ENCODE peak calls at places on chromosomes 11 and 22, in six cellular contexts. One of them, this sample, is unnamed.

GRCh38 chr11:124415356-124415923 is 9.2 kb downstream of the OR8B4 start:
- DNase-seq in nephron progenitor cell: no peak
- DNase-seq in GM23338: peak
- DNase-seq in A549: peak
- DNase-seq in mucosa of descending colon: no peak
- DNase-seq in HFFc6: peak
- DNase-seq in this sample: no peak

GRCh38 chr11:17496406-17496805 is 19.8 kb upstream of the ABCC8 start:
- DNase-seq in nephron progenitor cell: no peak
- DNase-seq in GM23338: no peak
- DNase-seq in A549: no peak
- DNase-seq in mucosa of descending colon: no peak
- DNase-seq in HFFc6: no peak
- DNase-seq in this sample: no peak

GRCh38 chr11:100780470-100780869 is 93.4 kb downstream of the ARHGAP42 start:
- DNase-seq in nephron progenitor cell: no peak
- DNase-seq in GM23338: no peak
- DNase-seq in A549: no peak
- DNase-seq in mucosa of descending colon: no peak
- DNase-seq in HFFc6: no peak
- DNase-seq in this sample: no peak

GRCh38 chr22:41334951-41335635 is 33.8 kb downstream of the ZC3H7B start:
- DNase-seq in nephron progenitor cell: no peak
- DNase-seq in GM23338: no peak
- DNase-seq in A549: no peak
- DNase-seq in mucosa of descending colon: no peak
- DNase-seq in HFFc6: no peak
- DNase-seq in this sample: no peak

GRCh38 chr11:78354741-78355705 is 62.6 kb downstream of the GAB2 start:
- DNase-seq in nephron progenitor cell: no peak
- DNase-seq in GM23338: peak
- DNase-seq in A549: no peak
- DNase-seq in mucosa of descending colon: no peak
- DNase-seq in HFFc6: no peak
- DNase-seq in this sample: peak

GRCh38 chr22:24185001-24185500 is 3.8 kb downstream of the SUSD2 start:
- DNase-seq in nephron progenitor cell: no peak
- DNase-seq in GM23338: no peak
- DNase-seq in A549: no peak
- DNase-seq in mucosa of descending colon: peak
- DNase-seq in HFFc6: no peak
- DNase-seq in this sample: no peak

GRCh38 chr11:6307879-6308278 is 12.4 kb downstream of the CAVIN3 start:
- DNase-seq in nephron progenitor cell: no peak
- DNase-seq in GM23338: peak
- DNase-seq in A549: no peak
- DNase-seq in mucosa of descending colon: no peak
- DNase-seq in HFFc6: no peak
- DNase-seq in this sample: no peak

GRCh38 chr11:71204294-71204693 is 48.1 kb downstream of the SHANK2 start:
- DNase-seq in nephron progenitor cell: no peak
- DNase-seq in GM23338: no peak
- DNase-seq in A549: no peak
- DNase-seq in mucosa of descending colon: no peak
- DNase-seq in HFFc6: no peak
- DNase-seq in this sample: no peak

GRCh38 chr11:102367364-102367763 is 20.4 kb downstream of the BIRC2 start:
- DNase-seq in nephron progenitor cell: no peak
- DNase-seq in GM23338: no peak
- DNase-seq in A549: peak
- DNase-seq in mucosa of descending colon: no peak
- DNase-seq in HFFc6: no peak
- DNase-seq in this sample: no peak

GRCh38 chr11:30735946-30736345 is 149.8 kb upstream of the MPPED2 start:
- DNase-seq in nephron progenitor cell: no peak
- DNase-seq in GM23338: peak
- DNase-seq in A549: no peak
- DNase-seq in mucosa of descending colon: no peak
- DNase-seq in HFFc6: no peak
- DNase-seq in this sample: no peak

GRCh38 chr11:20754957-20755356 is 85.6 kb downstream of the NELL1 start:
- DNase-seq in nephron progenitor cell: no peak
- DNase-seq in GM23338: peak
- DNase-seq in A549: peak
- DNase-seq in mucosa of descending colon: no peak
- DNase-seq in HFFc6: no peak
- DNase-seq in this sample: no peak

GRCh38 chr22:48901324-48901723 is 926.3 kb downstream of the BRD1 start:
- DNase-seq in nephron progenitor cell: no peak
- DNase-seq in GM23338: no peak
- DNase-seq in A549: no peak
- DNase-seq in mucosa of descending colon: no peak
- DNase-seq in HFFc6: no peak
- DNase-seq in this sample: no peak

GRCh38 chr11:72430743-72431570 is 3.4 kb downstream of the CLPB start:
- DNase-seq in nephron progenitor cell: peak
- DNase-seq in GM23338: peak
- DNase-seq in A549: peak
- DNase-seq in mucosa of descending colon: no peak
- DNase-seq in HFFc6: peak
- DNase-seq in this sample: peak

GRCh38 chr22:30720263-30720837 is 25.7 kb downstream of the OSBP2 start:
- DNase-seq in nephron progenitor cell: no peak
- DNase-seq in GM23338: no peak
- DNase-seq in A549: no peak
- DNase-seq in mucosa of descending colon: no peak
- DNase-seq in HFFc6: no peak
- DNase-seq in this sample: no peak

GRCh38 chr11:95506777-95507176 is 275.8 kb upstream of the SESN3 start:
- DNase-seq in nephron progenitor cell: no peak
- DNase-seq in GM23338: no peak
- DNase-seq in A549: no peak
- DNase-seq in mucosa of descending colon: no peak
- DNase-seq in HFFc6: no peak
- DNase-seq in this sample: no peak

GRCh38 chr11:60130496-60130895 is 42.0 kb downstream of the MS4A2 start:
- DNase-seq in nephron progenitor cell: peak
- DNase-seq in GM23338: peak
- DNase-seq in A549: peak
- DNase-seq in mucosa of descending colon: no peak
- DNase-seq in HFFc6: peak
- DNase-seq in this sample: no peak

GRCh38 chr11:16778876-16779275 is 40.4 kb downstream of the C11orf58 start:
- DNase-seq in nephron progenitor cell: no peak
- DNase-seq in GM23338: no peak
- DNase-seq in A549: no peak
- DNase-seq in mucosa of descending colon: no peak
- DNase-seq in HFFc6: no peak
- DNase-seq in this sample: no peak

GRCh38 chr11:16356057-16356750 is at the start of gene SOX6:
- DNase-seq in nephron progenitor cell: no peak
- DNase-seq in GM23338: peak
- DNase-seq in A549: no peak
- DNase-seq in mucosa of descending colon: no peak
- DNase-seq in HFFc6: peak
- DNase-seq in this sample: no peak

GRCh38 chr11:124834526-124835190 is 30.6 kb upstream of the ROBO3 start:
- DNase-seq in nephron progenitor cell: no peak
- DNase-seq in GM23338: no peak
- DNase-seq in A549: no peak
- DNase-seq in mucosa of descending colon: no peak
- DNase-seq in HFFc6: no peak
- DNase-seq in this sample: no peak

GRCh38 chr22:47281126-47282106 is 519.0 kb downstream of the TBC1D22A start:
- DNase-seq in nephron progenitor cell: no peak
- DNase-seq in GM23338: no peak
- DNase-seq in A549: no peak
- DNase-seq in mucosa of descending colon: peak
- DNase-seq in HFFc6: peak
- DNase-seq in this sample: no peak

GRCh38 chr11:126547161-126547560 is 191.7 kb downstream of the ST3GAL4 start:
- DNase-seq in nephron progenitor cell: no peak
- DNase-seq in GM23338: no peak
- DNase-seq in A549: no peak
- DNase-seq in mucosa of descending colon: no peak
- DNase-seq in HFFc6: peak
- DNase-seq in this sample: no peak

GRCh38 chr11:20097319-20098221 is 62.7 kb downstream of the DBX1 start:
- DNase-seq in nephron progenitor cell: no peak
- DNase-seq in GM23338: no peak
- DNase-seq in A549: no peak
- DNase-seq in mucosa of descending colon: no peak
- DNase-seq in HFFc6: peak
- DNase-seq in this sample: no peak

GRCh38 chr11:12192796-12193514 is 82.6 kb downstream of the MICAL2 start:
- DNase-seq in nephron progenitor cell: no peak
- DNase-seq in GM23338: no peak
- DNase-seq in A549: no peak
- DNase-seq in mucosa of descending colon: no peak
- DNase-seq in HFFc6: no peak
- DNase-seq in this sample: no peak

GRCh38 chr11:82270870-82271269 is 462.8 kb downstream of the FAM181B start:
- DNase-seq in nephron progenitor cell: no peak
- DNase-seq in GM23338: peak
- DNase-seq in A549: no peak
- DNase-seq in mucosa of descending colon: no peak
- DNase-seq in HFFc6: no peak
- DNase-seq in this sample: no peak

GRCh38 chr11:126475627-126475991 is 120.1 kb downstream of the ST3GAL4 start:
- DNase-seq in nephron progenitor cell: no peak
- DNase-seq in GM23338: no peak
- DNase-seq in A549: no peak
- DNase-seq in mucosa of descending colon: no peak
- DNase-seq in HFFc6: no peak
- DNase-seq in this sample: no peak

GRCh38 chr11:45485070-45485716 is 180.2 kb downstream of the CHST1 start:
- DNase-seq in nephron progenitor cell: no peak
- DNase-seq in GM23338: peak
- DNase-seq in A549: no peak
- DNase-seq in mucosa of descending colon: no peak
- DNase-seq in HFFc6: no peak
- DNase-seq in this sample: no peak

GRCh38 chr11:101336155-101336554 is 206.5 kb upstream of the PGR start:
- DNase-seq in nephron progenitor cell: no peak
- DNase-seq in GM23338: no peak
- DNase-seq in A549: no peak
- DNase-seq in mucosa of descending colon: no peak
- DNase-seq in HFFc6: no peak
- DNase-seq in this sample: no peak

GRCh38 chr22:49241174-49241851 is 586.4 kb downstream of the BRD1 start:
- DNase-seq in nephron progenitor cell: no peak
- DNase-seq in GM23338: no peak
- DNase-seq in A549: no peak
- DNase-seq in mucosa of descending colon: no peak
- DNase-seq in HFFc6: no peak
- DNase-seq in this sample: no peak

GRCh38 chr11:22193348-22194051 is 615 bp downstream of the ANO5 start:
- DNase-seq in nephron progenitor cell: peak
- DNase-seq in GM23338: peak
- DNase-seq in A549: peak
- DNase-seq in mucosa of descending colon: peak
- DNase-seq in HFFc6: no peak
- DNase-seq in this sample: peak

GRCh38 chr22:27573280-27573711 is 228.3 kb downstream of the MN1 start:
- DNase-seq in nephron progenitor cell: no peak
- DNase-seq in GM23338: peak
- DNase-seq in A549: no peak
- DNase-seq in mucosa of descending colon: no peak
- DNase-seq in HFFc6: no peak
- DNase-seq in this sample: no peak
- TF ChIP-seq CTCF in nephron progenitor cell: no peak
- TF ChIP-seq CTCF in GM23338: no peak
- TF ChIP-seq CTCF in A549: no peak
- TF ChIP-seq CTCF in mucosa of descending colon: no peak
- TF ChIP-seq CTCF in HFFc6: no peak
- TF ChIP-seq CTCF in this sample: no peak

DNA sequence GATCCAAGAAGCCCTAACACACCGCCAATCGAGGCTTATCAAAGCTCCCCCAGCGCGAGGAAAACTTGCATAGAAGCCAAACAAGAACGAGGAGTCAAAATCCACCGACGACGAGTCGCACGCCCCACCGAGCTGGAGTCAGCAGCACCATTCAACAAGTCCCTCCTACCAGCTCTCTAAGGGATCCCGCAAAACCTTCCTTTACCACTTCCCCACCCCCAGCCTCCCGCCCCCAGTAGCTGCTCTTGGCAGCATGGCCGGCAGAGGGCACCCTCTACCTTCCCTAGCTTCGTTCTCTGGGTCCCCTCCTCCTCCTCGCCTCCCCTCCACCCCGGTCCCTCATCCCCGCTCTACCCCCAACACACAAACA is 1.4 kb downstream of the BDNF start:
- DNase-seq in nephron progenitor cell: peak
- DNase-seq in GM23338: peak
- DNase-seq in A549: peak
- DNase-seq in mucosa of descending colon: no peak
- DNase-seq in HFFc6: peak
- DNase-seq in this sample: peak
- TF ChIP-seq CTCF in nephron progenitor cell: peak
- TF ChIP-seq CTCF in GM23338: peak
- TF ChIP-seq CTCF in A549: peak
- TF ChIP-seq CTCF in mucosa of descending colon: peak
- TF ChIP-seq CTCF in HFFc6: peak
- TF ChIP-seq CTCF in this sample: peak

DNA sequence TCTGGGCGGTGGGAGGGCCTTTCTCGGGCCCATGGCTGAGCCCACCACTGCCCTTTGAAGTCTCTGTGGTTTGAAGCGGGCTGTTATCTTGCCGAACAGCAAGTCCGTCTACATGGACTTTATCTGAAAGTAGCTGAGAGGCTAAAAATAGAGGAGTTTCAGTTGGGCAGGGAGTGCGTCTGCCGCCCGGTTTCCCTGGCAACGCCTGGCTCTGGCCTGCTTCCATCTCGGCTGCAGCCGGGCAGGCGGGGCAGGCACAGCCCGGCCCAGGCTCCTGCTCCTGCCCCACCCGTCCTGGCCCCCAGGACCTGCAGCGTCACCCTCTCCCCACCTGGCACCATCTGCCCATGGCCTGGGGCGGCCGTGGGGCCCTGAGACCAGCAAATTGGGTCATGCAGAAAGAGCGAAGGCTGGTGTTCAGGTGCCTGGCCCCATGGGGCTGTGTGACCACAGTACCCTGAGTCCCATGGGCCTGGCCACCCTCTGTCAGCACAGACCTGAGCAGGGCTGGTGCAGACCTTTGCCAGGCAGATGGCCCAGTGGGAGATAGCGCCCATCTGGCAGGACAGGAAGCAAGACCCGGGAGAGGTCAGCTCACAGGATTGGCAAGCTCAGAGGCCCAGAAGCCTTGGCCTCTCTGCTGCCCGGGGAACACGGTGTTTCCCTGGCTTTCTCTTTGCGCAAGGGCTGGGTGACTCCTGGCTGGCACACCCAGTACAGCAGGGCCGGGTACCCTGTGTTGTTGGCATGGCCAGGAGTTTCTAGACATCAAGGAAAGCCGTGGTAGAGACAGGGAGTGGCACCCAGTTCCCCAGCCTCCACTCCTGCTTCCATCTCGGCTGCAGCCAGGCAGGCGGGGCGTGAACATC is 79.1 kb upstream of the KCNQ1OT1 start:
- DNase-seq in nephron progenitor cell: no peak
- DNase-seq in GM23338: no peak
- DNase-seq in A549: peak
- DNase-seq in mucosa of descending colon: peak
- DNase-seq in HFFc6: peak
- DNase-seq in this sample: peak
- TF ChIP-seq CTCF in nephron progenitor cell: no peak
- TF ChIP-seq CTCF in GM23338: no peak
- TF ChIP-seq CTCF in A549: no peak
- TF ChIP-seq CTCF in mucosa of descending colon: peak
- TF ChIP-seq CTCF in HFFc6: no peak
- TF ChIP-seq CTCF in this sample: no peak

GRCh38 chr22:43796567-43796966 is 15.5 kb downstream of the EFCAB6 start:
- DNase-seq in nephron progenitor cell: no peak
- DNase-seq in GM23338: peak
- DNase-seq in A549: peak
- DNase-seq in mucosa of descending colon: no peak
- DNase-seq in HFFc6: peak
- DNase-seq in this sample: no peak
- TF ChIP-seq CTCF in nephron progenitor cell: peak
- TF ChIP-seq CTCF in GM23338: peak
- TF ChIP-seq CTCF in A549: peak
- TF ChIP-seq CTCF in mucosa of descending colon: no peak
- TF ChIP-seq CTCF in HFFc6: peak
- TF ChIP-seq CTCF in this sample: no peak